ENCODE peak calls at places on chromosomes 7 and 10, in eight cellular contexts. S is endothelial cell of umbilical vein, V is K562, F is HCT116, Z is GM23338, C is breast epithelium, M is prostate gland, Q is transverse colon. H is an unnamed sample.

GRCh38 chr7:99893280-99893679 is 16.4 kb upstream of the OR2AE1 start:
- DNase-seq in S (no peak), V (no peak), F (no peak), Z (no peak), C (no peak), M (no peak), Q (no peak), H (no peak)

GRCh38 chr10:129808092-129808983 is 155.7 kb downstream of the EBF3 start:
- DNase-seq in S (no peak), V (no peak), F (no peak), Z (no peak), C (no peak), M (no peak), Q (no peak), H (no peak)

GRCh38 chr7:121960678-121961461 is 87.9 kb downstream of the PTPRZ1 start:
- DNase-seq in S (peak), V (no peak), F (peak), Z (no peak), C (no peak), M (no peak), Q (no peak), H (no peak)

GRCh38 chr10:51302316-51302715 is 228.0 kb downstream of the PRKG1 start:
- DNase-seq in S (peak), V (no peak), F (no peak), Z (no peak), C (no peak), M (no peak), Q (no peak), H (no peak)

GRCh38 chr7:140485463-140486265 is 6.4 kb upstream of the MKRN1 start:
- DNase-seq in S (no peak), V (peak), F (no peak), Z (peak), C (no peak), M (peak), Q (peak), H (no peak)

GRCh38 chr7:107387077-107387476 is 82.8 kb upstream of the GPR22 start:
- DNase-seq in S (peak), V (no peak), F (no peak), Z (peak), C (no peak), M (no peak), Q (no peak), H (no peak)

GRCh38 chr7:12706900-12707536 is 19.6 kb downstream of the ARL4A start:
- DNase-seq in S (peak), V (no peak), F (no peak), Z (no peak), C (no peak), M (no peak), Q (no peak), H (no peak)

GRCh38 chr7:69880848-69881247 is 282.6 kb downstream of the AUTS2 start:
- DNase-seq in S (no peak), V (no peak), F (no peak), Z (no peak), C (no peak), M (no peak), Q (no peak), H (no peak)

GRCh38 chr7:99562832-99563231 is 4.4 kb downstream of the ZNF655 start:
- DNase-seq in S (peak), V (peak), F (peak), Z (no peak), C (no peak), M (no peak), Q (peak), H (no peak)

DNA sequence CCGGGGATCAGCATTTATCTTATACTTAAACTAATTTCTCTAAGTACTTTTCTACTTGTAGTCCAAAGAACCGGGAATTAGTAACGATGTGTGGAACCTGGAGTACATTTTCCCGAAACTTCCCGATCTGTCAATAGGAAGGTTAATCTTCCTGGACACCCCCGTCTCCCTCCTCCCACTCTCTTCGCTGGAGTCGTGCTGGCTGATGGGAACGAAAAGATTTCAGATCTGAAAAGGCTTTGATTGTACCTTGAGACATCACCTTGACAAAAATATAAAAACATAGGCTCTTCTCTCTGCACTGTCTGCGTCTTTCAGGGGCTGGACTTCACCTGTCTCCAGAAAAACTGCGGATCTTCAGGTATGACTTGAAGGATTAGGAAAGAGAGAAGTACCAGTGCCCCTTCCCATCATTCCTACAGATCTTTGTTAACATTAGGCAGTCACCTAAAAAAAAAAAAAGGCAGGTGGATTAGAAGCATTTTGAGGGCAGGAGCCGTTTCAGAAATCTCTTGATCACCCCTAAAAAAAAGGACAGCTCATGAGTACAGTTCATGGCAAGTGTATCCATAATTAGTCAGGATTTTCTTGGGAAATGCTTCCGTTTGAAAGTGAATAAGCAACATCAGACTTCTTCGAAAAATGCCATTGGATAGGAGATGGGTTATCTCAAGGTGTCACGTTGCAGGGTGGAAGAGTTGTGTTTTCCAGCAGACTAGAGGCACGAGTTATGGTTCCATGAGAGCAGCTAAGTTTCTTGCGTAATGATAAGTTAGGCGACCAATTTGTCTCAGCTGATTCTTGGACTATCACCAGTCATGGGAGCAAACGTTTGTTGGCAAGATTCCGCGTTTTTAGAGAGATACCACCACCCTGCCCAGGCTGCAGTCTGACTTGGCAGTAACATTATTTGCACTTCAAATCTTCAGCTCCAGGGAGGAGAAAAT is 7.8 kb upstream of the BAMBI start:
- DNase-seq in S (no peak), V (no peak), F (no peak), Z (peak), C (no peak), M (no peak), Q (no peak), H (no peak)
- H3K27ac ChIP-seq in S (no peak), V (no peak), F (no peak), Z (no peak), C (no peak), M (no peak), Q (no peak), H (no peak)

DNA sequence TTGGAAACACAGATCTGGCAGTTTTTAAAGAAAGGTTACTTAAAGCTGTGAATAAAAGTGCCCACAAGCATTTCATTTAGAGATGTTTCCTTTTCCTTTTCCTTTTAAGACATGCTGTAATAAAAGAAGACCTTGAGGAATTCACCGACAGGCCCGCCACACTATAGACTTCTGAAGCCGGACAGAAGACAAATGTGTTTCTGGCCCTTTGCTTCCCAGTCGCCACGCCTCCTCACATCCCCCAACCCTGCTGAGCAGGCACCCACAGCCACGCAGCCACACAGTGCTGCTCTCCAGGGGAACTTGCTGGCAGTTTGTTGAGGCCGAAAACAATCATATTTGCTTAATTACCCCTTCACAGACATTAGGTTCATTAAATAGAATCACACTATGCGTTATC is 83.4 kb downstream of the SLC25A13 start:
- DNase-seq in S (peak), V (peak), F (no peak), Z (no peak), C (no peak), M (no peak), Q (no peak), H (no peak)
- TF ChIP-seq POLR2AphosphoS5 in S (no peak), V (no peak), F (no peak), Z (no peak), C (no peak), M (no peak), Q (no peak), H (no peak)

DNA sequence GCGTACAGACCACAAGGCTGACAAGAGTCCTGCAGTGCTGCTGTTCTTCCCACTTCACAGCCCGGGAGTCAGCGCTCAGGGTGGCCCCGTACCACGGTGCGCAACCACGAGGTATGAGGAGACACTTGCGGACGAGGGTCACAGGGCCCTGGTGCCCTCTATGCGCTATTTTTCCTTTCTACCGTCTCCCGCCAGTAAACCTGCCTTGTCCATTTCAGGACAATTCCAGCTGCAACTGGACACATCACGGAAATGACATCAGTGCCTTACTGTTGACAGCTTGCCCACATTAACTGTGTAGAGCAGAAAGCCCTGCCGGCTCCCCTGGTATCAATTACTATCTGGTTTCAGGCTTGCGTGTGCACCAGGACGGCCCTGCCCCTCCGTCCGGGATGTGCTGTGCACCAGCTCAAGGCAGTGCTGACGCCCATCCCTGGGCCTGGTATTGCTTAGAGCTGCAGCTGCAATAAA is 65.0 kb downstream of the ZRANB1 start:
- DNase-seq in S (no peak), V (no peak), F (no peak), Z (no peak), C (peak), M (no peak), Q (peak), H (no peak)
- H3K27ac ChIP-seq in S (no peak), V (no peak), F (no peak), Z (peak), C (peak), M (peak), Q (no peak), H (no peak)

GRCh38 chr10:80501913-80502521 is 35.7 kb upstream of the SH2D4B start:
- DNase-seq in S (no peak), V (no peak), F (no peak), Z (no peak), C (no peak), M (no peak), Q (no peak), H (peak)
- TF ChIP-seq POLR2AphosphoS5 in S (no peak), V (no peak), F (no peak), Z (no peak), C (no peak), M (no peak), Q (no peak), H (no peak)

GRCh38 chr7:27165089-27165654 is at the start of gene HOXA9:
- DNase-seq in S (peak), V (no peak), F (peak), Z (peak), C (no peak), M (peak), Q (peak), H (no peak)

GRCh38 chr7:27162930-27163775 is 2.2 kb downstream of the HOXA9 start:
- DNase-seq in S (no peak), V (no peak), F (no peak), Z (no peak), C (no peak), M (no peak), Q (peak), H (no peak)

GRCh38 chr7:27163776-27164380 is 1.5 kb downstream of the HOXA9 start:
- DNase-seq in S (no peak), V (no peak), F (no peak), Z (no peak), C (no peak), M (no peak), Q (no peak), H (no peak)

GRCh38 chr7:27165655-27166474 is 528 bp upstream of the HOXA9 start:
- DNase-seq in S (no peak), V (no peak), F (no peak), Z (peak), C (no peak), M (peak), Q (no peak), H (no peak)

DNA sequence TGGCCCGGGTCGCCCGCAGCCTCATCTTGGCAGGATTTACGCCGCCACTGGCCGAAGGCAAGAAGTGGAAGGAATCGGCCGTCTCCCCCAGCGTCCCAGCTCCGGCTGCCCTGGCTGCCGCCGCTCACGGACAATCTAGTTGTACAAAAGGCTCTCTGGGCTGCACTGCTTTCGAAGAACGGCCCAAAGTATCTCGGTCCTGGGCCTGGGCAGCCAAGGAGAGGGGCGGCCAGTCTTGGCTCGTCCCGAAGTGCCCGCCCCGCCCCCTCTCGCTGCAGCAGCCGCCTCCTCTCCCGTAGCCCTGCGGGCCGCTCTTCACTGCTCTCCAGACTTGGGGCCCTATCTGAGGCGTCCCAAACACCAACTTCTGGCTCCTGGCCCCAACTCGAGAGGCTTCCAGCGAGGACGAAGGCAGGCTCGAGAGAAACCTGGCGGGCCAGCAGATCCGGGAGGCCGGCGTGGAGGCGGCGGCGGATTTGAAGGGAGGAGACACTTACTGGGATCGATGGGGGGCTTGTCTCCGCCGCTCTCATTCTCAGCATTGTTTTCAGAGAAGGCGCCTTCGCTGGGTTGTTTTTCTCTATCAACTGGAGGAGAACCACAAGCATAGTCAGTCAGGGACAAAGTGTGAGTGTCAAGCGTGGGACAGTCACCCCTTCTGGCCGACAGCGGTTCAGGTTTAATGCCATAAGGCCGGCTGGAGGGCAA is 802 bp downstream of the HOXA9 start:
- DNase-seq in S (no peak), V (no peak), F (no peak), Z (peak), C (no peak), M (peak), Q (no peak), H (no peak)
- H3K27ac ChIP-seq in S (peak), V (no peak), F (peak), Z (no peak), C (peak), M (peak), Q (peak), H (no peak)

DNA sequence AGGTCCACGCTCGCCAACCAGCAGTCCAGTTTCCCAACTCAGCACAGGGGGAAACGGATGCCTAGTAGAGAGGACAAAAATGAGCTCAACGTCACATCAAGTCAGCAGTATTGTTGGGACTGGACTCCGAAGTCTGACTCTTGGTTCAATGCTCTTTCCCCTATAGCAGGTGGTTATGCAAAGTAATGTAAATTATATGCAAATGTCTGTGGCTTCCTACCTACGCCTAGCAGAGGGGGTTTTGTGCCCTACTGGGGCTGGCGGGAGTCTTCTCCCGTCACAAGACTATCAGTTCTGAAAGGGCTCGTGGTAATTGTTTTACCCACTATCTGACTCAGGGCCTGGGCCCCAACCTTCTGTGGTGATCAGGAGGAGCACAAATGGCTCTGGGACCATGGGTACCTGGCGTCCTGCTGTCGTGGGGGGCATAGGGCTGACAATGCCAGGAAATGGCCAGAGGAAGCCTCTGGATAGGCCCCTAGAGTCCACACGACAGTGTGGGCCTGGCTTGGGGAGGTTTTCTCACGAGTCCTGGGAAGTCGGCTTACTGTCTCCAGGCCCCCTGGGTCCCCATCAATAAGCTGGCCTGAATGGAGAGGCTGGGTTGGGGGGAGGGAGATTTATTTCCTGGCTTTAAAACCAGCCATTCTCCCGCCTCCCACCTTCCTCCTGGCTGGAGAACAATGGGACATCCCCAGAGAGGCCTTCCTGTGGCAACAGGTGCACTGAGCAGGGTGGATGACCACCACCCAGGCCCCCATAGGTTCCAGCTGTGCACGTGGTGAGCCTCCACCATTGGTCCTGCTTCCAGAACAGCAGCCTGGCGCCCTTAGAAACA is 41.8 kb downstream of the UNC5B start:
- DNase-seq in S (peak), V (no peak), F (no peak), Z (no peak), C (no peak), M (no peak), Q (no peak), H (no peak)
- TF ChIP-seq POLR2AphosphoS5 in S (no peak), V (no peak), F (no peak), Z (no peak), C (no peak), M (no peak), Q (no peak), H (no peak)

GRCh38 chr7:101232141-101232821 is 5.3 kb downstream of the CLDN15 start:
- DNase-seq in S (peak), V (peak), F (no peak), Z (peak), C (no peak), M (peak), Q (peak), H (peak)
- H3K27ac ChIP-seq in S (no peak), V (no peak), F (peak), Z (peak), C (peak), M (peak), Q (peak), H (peak)

GRCh38 chr10:79392020-79392398 is 44.7 kb downstream of the PPIF start:
- DNase-seq in S (no peak), V (no peak), F (no peak), Z (no peak), C (peak), M (no peak), Q (peak), H (peak)

GRCh38 chr10:79390551-79391229 is 43.4 kb downstream of the PPIF start:
- DNase-seq in S (no peak), V (peak), F (no peak), Z (no peak), C (no peak), M (no peak), Q (peak), H (peak)

GRCh38 chr10:79392506-79393176 is 45.4 kb downstream of the PPIF start:
- DNase-seq in S (no peak), V (no peak), F (no peak), Z (no peak), C (peak), M (no peak), Q (no peak), H (peak)

GRCh38 chr10:79390057-79390456 is 42.8 kb downstream of the PPIF start:
- DNase-seq in S (no peak), V (no peak), F (no peak), Z (no peak), C (no peak), M (no peak), Q (no peak), H (no peak)

GRCh38 chr10:79391231-79392019 is 44.2 kb downstream of the PPIF start:
- DNase-seq in S (no peak), V (peak), F (no peak), Z (no peak), C (peak), M (no peak), Q (peak), H (peak)
- TF ChIP-seq POLR2AphosphoS5 in S (no peak), V (peak), F (no peak), Z (no peak), C (no peak), M (no peak), Q (no peak), H (no peak)